ENCODE peak calls at places on chromosomes 13 and 19, in ten cellular contexts. One of them, this sample, is unnamed.

GRCh38 chr13:41580345-41580744 is 123.0 kb downstream of the RGCC start:
- DNase-seq in CD8-positive, alpha-beta memory T cell: no peak
- DNase-seq in neural progenitor cell: no peak
- DNase-seq in heart left ventricle: no peak
- DNase-seq in lung: no peak
- DNase-seq in A549: no peak
- DNase-seq in right cardiac atrium: no peak
- DNase-seq in CD4-positive, CD25-positive, alpha-beta regulatory T cell: no peak
- DNase-seq in upper lobe of right lung: no peak
- DNase-seq in neuronal stem cell: no peak
- DNase-seq in this sample: no peak

GRCh38 chr19:16371540-16371986 is 46.9 kb downstream of the KLF2 start:
- DNase-seq in right cardiac atrium: peak
- DNase-seq in upper lobe of right lung: peak
- DNase-seq in CD4-positive, CD25-positive, alpha-beta regulatory T cell: peak
- DNase-seq in lung: peak
- DNase-seq in neuronal stem cell: no peak
- DNase-seq in CD8-positive, alpha-beta memory T cell: peak
- DNase-seq in A549: no peak
- DNase-seq in heart left ventricle: peak
- DNase-seq in neural progenitor cell: no peak
- DNase-seq in this sample: no peak

GRCh38 chr19:43464089-43464775 is 1.2 kb downstream of the LYPD3 start:
- DNase-seq in upper lobe of right lung: peak
- DNase-seq in A549: no peak
- DNase-seq in heart left ventricle: peak
- DNase-seq in neural progenitor cell: peak
- DNase-seq in neuronal stem cell: no peak
- DNase-seq in CD4-positive, CD25-positive, alpha-beta regulatory T cell: no peak
- DNase-seq in right cardiac atrium: peak
- DNase-seq in lung: peak
- DNase-seq in CD8-positive, alpha-beta memory T cell: no peak
- DNase-seq in this sample: peak

GRCh38 chr13:77919351-77920294 is 992 bp upstream of the EDNRB start:
- DNase-seq in CD4-positive, CD25-positive, alpha-beta regulatory T cell: no peak
- DNase-seq in CD8-positive, alpha-beta memory T cell: no peak
- DNase-seq in right cardiac atrium: peak
- DNase-seq in lung: peak
- DNase-seq in neuronal stem cell: peak
- DNase-seq in neural progenitor cell: peak
- DNase-seq in heart left ventricle: peak
- DNase-seq in A549: peak
- DNase-seq in upper lobe of right lung: peak
- DNase-seq in this sample: peak

GRCh38 chr13:49225358-49226042 is 5.4 kb downstream of the MLNR start:
- DNase-seq in heart left ventricle: no peak
- DNase-seq in neural progenitor cell: no peak
- DNase-seq in CD4-positive, CD25-positive, alpha-beta regulatory T cell: no peak
- DNase-seq in A549: no peak
- DNase-seq in right cardiac atrium: no peak
- DNase-seq in CD8-positive, alpha-beta memory T cell: no peak
- DNase-seq in lung: no peak
- DNase-seq in upper lobe of right lung: no peak
- DNase-seq in neuronal stem cell: no peak
- DNase-seq in this sample: peak

GRCh38 chr13:35838356-35838755 is 292.8 kb downstream of the DCLK1 start:
- DNase-seq in heart left ventricle: no peak
- DNase-seq in neuronal stem cell: no peak
- DNase-seq in neural progenitor cell: no peak
- DNase-seq in A549: no peak
- DNase-seq in CD8-positive, alpha-beta memory T cell: no peak
- DNase-seq in lung: no peak
- DNase-seq in right cardiac atrium: no peak
- DNase-seq in upper lobe of right lung: no peak
- DNase-seq in CD4-positive, CD25-positive, alpha-beta regulatory T cell: no peak
- DNase-seq in this sample: peak

GRCh38 chr19:33771308-33772101 is 25.2 kb upstream of the KCTD15 start:
- DNase-seq in A549: peak
- DNase-seq in neuronal stem cell: peak
- DNase-seq in heart left ventricle: peak
- DNase-seq in CD4-positive, CD25-positive, alpha-beta regulatory T cell: peak
- DNase-seq in CD8-positive, alpha-beta memory T cell: peak
- DNase-seq in neural progenitor cell: peak
- DNase-seq in right cardiac atrium: peak
- DNase-seq in upper lobe of right lung: peak
- DNase-seq in lung: peak
- DNase-seq in this sample: peak

GRCh38 chr13:113659337-113659736 is 1.3 kb upstream of the ATP4B start:
- DNase-seq in CD4-positive, CD25-positive, alpha-beta regulatory T cell: no peak
- DNase-seq in lung: no peak
- DNase-seq in neural progenitor cell: no peak
- DNase-seq in CD8-positive, alpha-beta memory T cell: no peak
- DNase-seq in right cardiac atrium: no peak
- DNase-seq in neuronal stem cell: no peak
- DNase-seq in heart left ventricle: no peak
- DNase-seq in A549: no peak
- DNase-seq in upper lobe of right lung: no peak
- DNase-seq in this sample: no peak

GRCh38 chr13:36979361-36980040 is 19.6 kb downstream of the ALG5 start:
- DNase-seq in lung: no peak
- DNase-seq in A549: no peak
- DNase-seq in upper lobe of right lung: no peak
- DNase-seq in CD4-positive, CD25-positive, alpha-beta regulatory T cell: no peak
- DNase-seq in neuronal stem cell: no peak
- DNase-seq in right cardiac atrium: no peak
- DNase-seq in CD8-positive, alpha-beta memory T cell: no peak
- DNase-seq in heart left ventricle: no peak
- DNase-seq in neural progenitor cell: no peak
- DNase-seq in this sample: no peak

GRCh38 chr19:45677351-45678230 is 9.6 kb downstream of the GIPR start:
- DNase-seq in CD8-positive, alpha-beta memory T cell: peak
- DNase-seq in upper lobe of right lung: peak
- DNase-seq in lung: peak
- DNase-seq in A549: peak
- DNase-seq in heart left ventricle: peak
- DNase-seq in neural progenitor cell: peak
- DNase-seq in CD4-positive, CD25-positive, alpha-beta regulatory T cell: peak
- DNase-seq in right cardiac atrium: peak
- DNase-seq in neuronal stem cell: peak
- DNase-seq in this sample: peak

GRCh38 chr13:110680852-110681251 is 25.1 kb downstream of the CARS2 start:
- DNase-seq in CD4-positive, CD25-positive, alpha-beta regulatory T cell: peak
- DNase-seq in CD8-positive, alpha-beta memory T cell: no peak
- DNase-seq in A549: peak
- DNase-seq in neural progenitor cell: peak
- DNase-seq in upper lobe of right lung: no peak
- DNase-seq in neuronal stem cell: no peak
- DNase-seq in heart left ventricle: no peak
- DNase-seq in right cardiac atrium: no peak
- DNase-seq in lung: no peak
- DNase-seq in this sample: no peak

GRCh38 chr13:21872795-21873194 is 201.9 kb downstream of the FGF9 start:
- DNase-seq in CD4-positive, CD25-positive, alpha-beta regulatory T cell: no peak
- DNase-seq in upper lobe of right lung: no peak
- DNase-seq in A549: no peak
- DNase-seq in CD8-positive, alpha-beta memory T cell: no peak
- DNase-seq in neuronal stem cell: no peak
- DNase-seq in neural progenitor cell: no peak
- DNase-seq in heart left ventricle: no peak
- DNase-seq in right cardiac atrium: no peak
- DNase-seq in lung: peak
- DNase-seq in this sample: no peak

GRCh38 chr13:51419015-51419636 is 33.7 kb downstream of the INTS6 start:
- DNase-seq in neural progenitor cell: no peak
- DNase-seq in right cardiac atrium: no peak
- DNase-seq in CD8-positive, alpha-beta memory T cell: no peak
- DNase-seq in heart left ventricle: no peak
- DNase-seq in lung: no peak
- DNase-seq in upper lobe of right lung: no peak
- DNase-seq in CD4-positive, CD25-positive, alpha-beta regulatory T cell: no peak
- DNase-seq in A549: no peak
- DNase-seq in neuronal stem cell: no peak
- DNase-seq in this sample: no peak

GRCh38 chr19:47000373-47000772 is 19.3 kb upstream of the NPAS1 start:
- DNase-seq in lung: no peak
- DNase-seq in neuronal stem cell: no peak
- DNase-seq in upper lobe of right lung: no peak
- DNase-seq in CD4-positive, CD25-positive, alpha-beta regulatory T cell: no peak
- DNase-seq in neural progenitor cell: no peak
- DNase-seq in heart left ventricle: no peak
- DNase-seq in A549: no peak
- DNase-seq in right cardiac atrium: peak
- DNase-seq in CD8-positive, alpha-beta memory T cell: no peak
- DNase-seq in this sample: no peak
- H3K4me3 ChIP-seq in lung: no peak
- H3K4me3 ChIP-seq in neuronal stem cell: no peak
- H3K4me3 ChIP-seq in upper lobe of right lung: no peak
- H3K4me3 ChIP-seq in CD4-positive, CD25-positive, alpha-beta regulatory T cell: no peak
- H3K4me3 ChIP-seq in neural progenitor cell: no peak
- H3K4me3 ChIP-seq in heart left ventricle: no peak
- H3K4me3 ChIP-seq in A549: no peak
- H3K4me3 ChIP-seq in right cardiac atrium: no peak
- H3K4me3 ChIP-seq in CD8-positive, alpha-beta memory T cell: no peak
- H3K4me3 ChIP-seq in this sample: no peak

GRCh38 chr13:44142540-44142867 is 231.1 kb upstream of the SERP2 start:
- DNase-seq in right cardiac atrium: no peak
- DNase-seq in neural progenitor cell: no peak
- DNase-seq in upper lobe of right lung: no peak
- DNase-seq in heart left ventricle: no peak
- DNase-seq in CD4-positive, CD25-positive, alpha-beta regulatory T cell: no peak
- DNase-seq in A549: peak
- DNase-seq in neuronal stem cell: no peak
- DNase-seq in lung: no peak
- DNase-seq in CD8-positive, alpha-beta memory T cell: no peak
- DNase-seq in this sample: no peak
- H3K27ac ChIP-seq in right cardiac atrium: peak
- H3K27ac ChIP-seq in neural progenitor cell: no peak
- H3K27ac ChIP-seq in upper lobe of right lung: peak
- H3K27ac ChIP-seq in heart left ventricle: peak
- H3K27ac ChIP-seq in CD4-positive, CD25-positive, alpha-beta regulatory T cell: no peak
- H3K27ac ChIP-seq in A549: peak
- H3K27ac ChIP-seq in neuronal stem cell: no peak
- H3K27ac ChIP-seq in lung: peak
- H3K27ac ChIP-seq in CD8-positive, alpha-beta memory T cell: peak
- H3K27ac ChIP-seq in this sample: peak

DNA sequence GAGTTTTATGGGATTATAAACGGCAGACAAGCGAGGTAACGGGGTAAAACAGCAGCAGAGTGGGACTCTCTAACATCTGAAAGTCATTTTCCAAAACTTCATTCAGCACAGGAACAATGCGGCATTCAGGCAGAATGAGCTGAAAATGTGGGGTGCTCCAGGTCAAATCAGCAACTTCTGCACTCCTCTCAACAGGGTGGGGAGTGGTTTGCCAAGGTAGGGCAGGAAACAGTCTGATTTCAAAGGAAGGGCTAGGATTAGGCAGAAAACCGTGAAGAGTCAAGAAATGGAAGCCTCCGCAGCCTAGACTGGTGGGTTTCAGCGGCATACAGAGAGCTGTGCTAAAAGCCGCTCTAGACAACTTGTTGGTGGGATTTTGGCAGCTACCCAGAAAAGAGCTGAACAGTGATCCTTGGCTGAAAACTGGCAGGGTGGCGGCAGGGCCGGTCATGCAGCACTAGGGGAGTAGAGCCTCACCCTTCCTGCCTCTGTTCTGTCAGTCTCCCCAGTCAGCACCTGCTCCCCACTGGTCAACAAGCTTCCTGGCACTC is 154.2 kb upstream of the KLF12 start:
- DNase-seq in lung: no peak
- DNase-seq in neural progenitor cell: peak
- DNase-seq in CD4-positive, CD25-positive, alpha-beta regulatory T cell: no peak
- DNase-seq in neuronal stem cell: peak
- DNase-seq in heart left ventricle: peak
- DNase-seq in upper lobe of right lung: peak
- DNase-seq in CD8-positive, alpha-beta memory T cell: peak
- DNase-seq in right cardiac atrium: peak
- DNase-seq in A549: no peak
- DNase-seq in this sample: no peak
- H3K4me3 ChIP-seq in lung: no peak
- H3K4me3 ChIP-seq in neural progenitor cell: peak
- H3K4me3 ChIP-seq in CD4-positive, CD25-positive, alpha-beta regulatory T cell: peak
- H3K4me3 ChIP-seq in neuronal stem cell: peak
- H3K4me3 ChIP-seq in heart left ventricle: peak
- H3K4me3 ChIP-seq in upper lobe of right lung: peak
- H3K4me3 ChIP-seq in CD8-positive, alpha-beta memory T cell: peak
- H3K4me3 ChIP-seq in right cardiac atrium: peak
- H3K4me3 ChIP-seq in A549: no peak
- H3K4me3 ChIP-seq in this sample: no peak

GRCh38 chr19:40457953-40458596 is 7.5 kb downstream of the BLVRB start:
- DNase-seq in neural progenitor cell: no peak
- DNase-seq in upper lobe of right lung: no peak
- DNase-seq in right cardiac atrium: peak
- DNase-seq in CD8-positive, alpha-beta memory T cell: no peak
- DNase-seq in A549: no peak
- DNase-seq in heart left ventricle: no peak
- DNase-seq in lung: no peak
- DNase-seq in neuronal stem cell: no peak
- DNase-seq in CD4-positive, CD25-positive, alpha-beta regulatory T cell: no peak
- DNase-seq in this sample: no peak
- H3K27ac ChIP-seq in neural progenitor cell: no peak
- H3K27ac ChIP-seq in upper lobe of right lung: no peak
- H3K27ac ChIP-seq in right cardiac atrium: no peak
- H3K27ac ChIP-seq in CD8-positive, alpha-beta memory T cell: no peak
- H3K27ac ChIP-seq in A549: no peak
- H3K27ac ChIP-seq in heart left ventricle: no peak
- H3K27ac ChIP-seq in lung: no peak
- H3K27ac ChIP-seq in neuronal stem cell: no peak
- H3K27ac ChIP-seq in CD4-positive, CD25-positive, alpha-beta regulatory T cell: no peak
- H3K27ac ChIP-seq in this sample: no peak